ENCODE peak calls at places on chromosomes 1 and 21, in five cellular contexts. A, F, L, J and K are unnamed samples.

GRCh38 chr1:82464362-82464931 is 663.7 kb downstream of the ADGRL2 start:
- DNase-seq in F (no peak), J (no peak), A (no peak), L (no peak), K (no peak)

GRCh38 chr21:45870851-45871615 is 110.5 kb upstream of the COL6A1 start:
- DNase-seq in F (no peak), L (no peak), A (no peak), J (no peak), K (no peak)

GRCh38 chr1:37732111-37732780 is 32.7 kb downstream of the EPHA10 start:
- DNase-seq in L (no peak), F (no peak), J (no peak), A (no peak), K (no peak)

GRCh38 chr1:81452693-81453344 is 347.9 kb upstream of the ADGRL2 start:
- DNase-seq in L (no peak), F (no peak), J (no peak), A (no peak), K (no peak)

GRCh38 chr1:224873645-224874369 is 55.7 kb upstream of the DNAH14 start:
- DNase-seq in A (no peak), F (no peak), L (no peak), J (no peak), K (no peak)

GRCh38 chr1:177411371-177411770 is 240.6 kb downstream of the BRINP2 start:
- DNase-seq in J (no peak), A (no peak), F (no peak), L (no peak), K (no peak)

GRCh38 chr1:169604781-169605560 is 18.7 kb upstream of the F5 start:
- DNase-seq in A (no peak), L (no peak), F (no peak), J (no peak), K (peak)

GRCh38 chr1:245500546-245500945 is 345.8 kb downstream of the KIF26B start:
- DNase-seq in F (no peak), J (no peak), L (no peak), A (peak), K (no peak)

GRCh38 chr1:99599678-99600175 is 46.2 kb upstream of the PALMD start:
- DNase-seq in F (peak), J (no peak), A (peak), L (no peak), K (no peak)

GRCh38 chr1:98704474-98704873 is 43.0 kb downstream of the SNX7 start:
- DNase-seq in L (peak), J (no peak), A (no peak), F (no peak), K (peak)

GRCh38 chr1:9345922-9346321 is 53.2 kb downstream of the SPSB1 start:
- DNase-seq in L (no peak), F (no peak), A (no peak), J (no peak), K (no peak)

GRCh38 chr1:154237880-154238506 is 17.2 kb downstream of the UBAP2L start:
- DNase-seq in J (no peak), F (no peak), L (no peak), A (no peak), K (no peak)

GRCh38 chr1:19179597-19180271 is 30.3 kb downstream of the UBR4 start:
- DNase-seq in F (peak), J (no peak), A (no peak), L (no peak), K (peak)

GRCh38 chr1:119475866-119476439 is 31.1 kb upstream of the HSD3B1 start:
- DNase-seq in L (no peak), A (no peak), F (peak), J (no peak), K (peak)

GRCh38 chr1:116814935-116815334 is 60.7 kb downstream of the CD2 start:
- DNase-seq in L (no peak), A (no peak), F (no peak), J (no peak), K (no peak)

GRCh38 chr1:174469687-174470086 is 21.9 kb downstream of the GPR52 start:
- DNase-seq in F (no peak), J (no peak), L (no peak), A (no peak), K (no peak)

GRCh38 chr1:53430779-53431178 is 28.4 kb upstream of the DMRTB1 start:
- DNase-seq in L (no peak), J (no peak), A (no peak), F (no peak), K (no peak)
- H3K4me3 ChIP-seq in L (no peak), J (no peak), A (no peak), F (no peak), K (no peak)

GRCh38 chr1:197130677-197131304 is 15.7 kb downstream of the ASPM start:
- DNase-seq in L (no peak), A (no peak), J (no peak), F (no peak), K (no peak)
- TF ChIP-seq CTCF in L (no peak), A (no peak), J (no peak), F (no peak), K (no peak)

DNA sequence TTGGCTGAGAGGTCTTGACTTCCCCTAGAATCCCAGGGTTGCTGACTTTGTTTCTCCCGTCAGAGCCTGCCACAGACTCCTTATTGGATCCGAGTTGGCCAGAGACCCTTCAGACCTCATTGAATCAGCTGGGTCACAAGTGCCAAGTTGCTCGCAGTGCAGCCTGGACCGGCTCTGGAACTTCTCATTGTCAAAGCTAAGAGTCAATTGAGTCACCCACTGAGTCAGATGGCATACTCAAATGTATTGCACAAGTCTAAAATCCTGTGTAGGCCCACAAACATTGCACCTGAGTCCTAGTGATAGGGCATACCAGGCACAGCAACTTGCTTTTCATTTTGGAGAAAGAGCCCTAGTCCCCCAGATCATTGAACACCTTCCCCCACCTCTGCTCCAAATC is 20.4 kb upstream of the SCAF4 start:
- DNase-seq in L (no peak), F (no peak), J (no peak), A (no peak), K (no peak)
- H3K4me3 ChIP-seq in L (no peak), F (no peak), J (no peak), A (no peak), K (no peak)

DNA sequence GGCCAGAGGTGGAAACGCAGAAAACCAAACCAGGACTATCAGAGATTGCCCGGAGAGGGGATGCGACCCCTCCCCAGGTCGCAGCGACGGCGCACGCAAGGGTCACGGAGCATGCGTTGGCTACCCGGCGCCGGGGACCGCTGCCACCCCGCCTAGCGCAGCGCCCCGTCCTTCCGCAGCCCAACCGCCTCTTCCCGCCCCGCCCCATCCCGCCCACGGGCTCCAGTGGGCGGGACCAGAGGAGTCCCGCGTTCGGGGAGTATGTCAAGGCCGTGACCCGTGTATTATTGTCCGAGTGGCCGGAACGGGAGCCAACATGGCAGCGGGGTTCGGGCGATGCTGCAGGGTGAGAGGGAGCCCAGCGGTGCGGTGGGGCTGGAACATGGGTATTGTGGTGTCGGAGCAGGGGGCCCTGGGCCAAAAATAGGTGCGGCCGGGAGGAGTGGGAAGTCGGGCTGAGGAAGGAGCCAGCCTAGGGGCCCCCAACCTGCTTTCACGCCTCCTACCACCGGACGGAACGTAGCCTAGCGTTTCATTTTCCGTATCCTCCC is at the start of gene ACADM:
- DNase-seq in J (peak), L (peak), F (peak), A (no peak), K (peak)
- TF ChIP-seq CTCF in J (no peak), L (no peak), F (no peak), A (no peak), K (no peak)

GRCh38 chr1:181094813-181095212 is 6.3 kb downstream of the IER5 start:
- DNase-seq in J (no peak), A (peak), F (no peak), L (no peak), K (no peak)
- H3K4me3 ChIP-seq in J (peak), A (no peak), F (no peak), L (no peak), K (no peak)

GRCh38 chr1:21270086-21270689 is 20.1 kb downstream of the ECE1 start:
- DNase-seq in A (no peak), L (no peak), J (no peak), F (peak), K (peak)
- TF ChIP-seq CTCF in A (peak), L (peak), J (peak), F (peak), K (peak)

GRCh38 chr1:47179023-47179987 is 10.5 kb downstream of the PDZK1IP1 start:
- DNase-seq in A (peak), F (peak), L (peak), J (peak), K (peak)

GRCh38 chr1:47178020-47178419 is 11.8 kb downstream of the PDZK1IP1 start:
- DNase-seq in J (no peak), A (no peak), F (no peak), L (no peak), K (no peak)

GRCh38 chr1:47179988-47180563 is 9.8 kb downstream of the PDZK1IP1 start:
- DNase-seq in L (no peak), A (no peak), J (no peak), F (no peak), K (no peak)

GRCh38 chr1:47180603-47181094 is 9.2 kb downstream of the PDZK1IP1 start:
- DNase-seq in L (no peak), A (no peak), F (peak), J (no peak), K (no peak)

GRCh38 chr1:47178665-47179022 is 11.2 kb downstream of the PDZK1IP1 start:
- DNase-seq in L (no peak), F (no peak), A (no peak), J (no peak), K (no peak)
- H3K4me3 ChIP-seq in L (no peak), F (peak), A (peak), J (peak), K (peak)